ENCODE peak calls at places on chromosomes 6 and 20, in five cellular contexts. H is endothelial cell, Q is astrocyte, R is mesenchymal stem cell, F is lower lobe of right lung. Y is an unnamed sample.

GRCh38 chr6:147508073-147508870 is at the start of gene SAMD5:
- DNase-seq in H (peak), Q (peak), F (peak), R (peak), Y (peak)

GRCh38 chr6:64012351-64013060 is 376.9 kb downstream of the PHF3 start:
- DNase-seq in H (peak), F (no peak), Q (peak), R (peak), Y (peak)

GRCh38 chr6:161318456-161318855 is 44.6 kb upstream of the AGPAT4 start:
- DNase-seq in F (no peak), Q (no peak), H (no peak), R (no peak), Y (no peak)

GRCh38 chr6:74074609-74075008 is 378.6 kb downstream of the CD109 start:
- DNase-seq in Q (no peak), R (no peak), F (no peak), H (no peak), Y (no peak)

GRCh38 chr6:111057074-111057752 is 30.1 kb upstream of the SLC16A10 start:
- DNase-seq in Q (peak), R (peak), H (peak), F (no peak), Y (peak)

GRCh38 chr6:108598316-108598863 is 37.7 kb downstream of the FOXO3 start:
- DNase-seq in F (no peak), H (no peak), R (peak), Q (no peak), Y (no peak)

GRCh38 chr20:16201191-16201590 is 372.1 kb downstream of the KIF16B start:
- DNase-seq in H (no peak), F (no peak), Q (no peak), R (no peak), Y (no peak)

GRCh38 chr20:21397341-21398108 is at the start of gene NKX2-4:
- DNase-seq in R (no peak), F (no peak), H (no peak), Q (no peak), Y (peak)

GRCh38 chr20:20827992-20828597 is 115.7 kb upstream of the RALGAPA2 start:
- DNase-seq in R (no peak), Q (no peak), F (no peak), H (no peak), Y (no peak)

GRCh38 chr20:37669062-37669772 is 24.6 kb upstream of the CTNNBL1 start:
- DNase-seq in H (no peak), F (no peak), R (peak), Q (no peak), Y (peak)

GRCh38 chr6:125910518-125910917 is 46.1 kb upstream of the HINT3 start:
- DNase-seq in R (peak), H (no peak), F (no peak), Q (peak), Y (no peak)

GRCh38 chr6:21664263-21665081 is 70.9 kb downstream of the SOX4 start:
- DNase-seq in Q (peak), H (peak), F (peak), R (peak), Y (peak)

GRCh38 chr20:41137412-41138216 is at the start of gene PLCG1:
- DNase-seq in Q (peak), R (peak), H (peak), F (peak), Y (peak)

GRCh38 chr20:40442181-40442963 is 246.7 kb downstream of the MAFB start:
- DNase-seq in R (peak), H (no peak), F (no peak), Q (no peak), Y (peak)

GRCh38 chr6:37620519-37620918 is 77.2 kb downstream of the MDGA1 start:
- DNase-seq in H (no peak), R (no peak), Q (no peak), F (no peak), Y (no peak)

GRCh38 chr20:11249239-11249638 is 575.4 kb upstream of the JAG1 start:
- DNase-seq in R (no peak), F (no peak), Q (no peak), H (no peak), Y (no peak)

GRCh38 chr6:35413911-35414310 is 38.2 kb upstream of the FANCE start:
- DNase-seq in Q (no peak), R (no peak), F (no peak), H (no peak), Y (no peak)

GRCh38 chr6:98947411-98948292 is at the start of gene FBXL4:
- DNase-seq in F (peak), R (peak), Q (peak), H (peak), Y (peak)

GRCh38 chr6:27757307-27757706 is 154.9 kb downstream of the OR2B2 start:
- DNase-seq in H (peak), Q (no peak), R (no peak), F (peak), Y (peak)

GRCh38 chr20:51159303-51159702 is 136.4 kb upstream of the KCNG1 start:
- DNase-seq in R (no peak), Q (no peak), H (no peak), F (no peak), Y (no peak)

Y was measured in iPS-NIHi11.